ENCODE peak calls at places on chromosomes 4 and X, in four cellular contexts. One of them, this sample, is unnamed.

GRCh38 chr4:152734015-152734698 is 45.4 kb downstream of the TIGD4 start:
- DNase-seq in KG1: no peak
- DNase-seq in PC-9: no peak
- DNase-seq in GM20000: no peak
- DNase-seq in this sample: no peak

GRCh38 chr4:150415213-150415612 is 166.7 kb upstream of the MAB21L2 start:
- DNase-seq in KG1: no peak
- DNase-seq in PC-9: no peak
- DNase-seq in GM20000: no peak
- DNase-seq in this sample: no peak

GRCh38 chr4:114025176-114025777 is 45.8 kb upstream of the ARSJ start:
- DNase-seq in PC-9: no peak
- DNase-seq in KG1: no peak
- DNase-seq in GM20000: no peak
- DNase-seq in this sample: no peak

GRCh38 chr4:7820031-7820825 is 119.4 kb downstream of the AFAP1 start:
- DNase-seq in PC-9: no peak
- DNase-seq in KG1: no peak
- DNase-seq in GM20000: no peak
- DNase-seq in this sample: no peak

GRCh38 chr4:119244344-119244743 is 31.8 kb downstream of the USP53 start:
- DNase-seq in GM20000: no peak
- DNase-seq in KG1: no peak
- DNase-seq in PC-9: no peak
- DNase-seq in this sample: no peak

GRCh38 chrX:47179221-47179927 is 14.3 kb upstream of the UBA1 start:
- DNase-seq in PC-9: no peak
- DNase-seq in GM20000: no peak
- DNase-seq in KG1: no peak
- DNase-seq in this sample: no peak

GRCh38 chr4:115370012-115370411 is 256.6 kb upstream of the NDST4 start:
- DNase-seq in PC-9: no peak
- DNase-seq in GM20000: no peak
- DNase-seq in KG1: no peak
- DNase-seq in this sample: no peak

GRCh38 chrX:79107891-79108718 is 36.4 kb upstream of the GPR174 start:
- DNase-seq in GM20000: peak; percentile 2
- DNase-seq in KG1: no peak
- DNase-seq in PC-9: no peak
- DNase-seq in this sample: no peak

GRCh38 chrX:22097295-22097694 is 65.2 kb downstream of the PHEX start:
- DNase-seq in GM20000: no peak
- DNase-seq in KG1: no peak
- DNase-seq in PC-9: peak; percentile 9
- DNase-seq in this sample: peak; percentile 57

GRCh38 chrX:134753185-134754008 is 95.1 kb upstream of the PLAC1 start:
- DNase-seq in KG1: no peak
- DNase-seq in PC-9: no peak
- DNase-seq in GM20000: no peak
- DNase-seq in this sample: no peak

GRCh38 chr4:120843840-120844527 is 78.5 kb downstream of the PRDM5 start:
- DNase-seq in GM20000: no peak
- DNase-seq in PC-9: no peak
- DNase-seq in KG1: no peak
- DNase-seq in this sample: no peak

GRCh38 chr4:145299380-145300076 is 119.1 kb upstream of the OTUD4 start:
- DNase-seq in KG1: no peak
- DNase-seq in GM20000: peak; percentile 63
- DNase-seq in PC-9: no peak
- DNase-seq in this sample: peak; percentile 49

GRCh38 chrX:77899081-77899828 is at the start of gene COX7B:
- DNase-seq in PC-9: peak; percentile 65
- DNase-seq in KG1: peak; percentile 68
- DNase-seq in GM20000: peak; percentile 49
- DNase-seq in this sample: peak; percentile 74

This sample was measured in epithelial cell of prostate.